ENCODE peak calls at places on chromosomes 7 and 10, in four cellular contexts. M, Q, A and K are unnamed samples.

GRCh38 chr7:805261-805660 is 27.0 kb upstream of the SUN1 start:
- DNase-seq in M (no peak), Q (peak; percentile 81), A (no peak), K (peak; percentile 89)

GRCh38 chr10:25982107-25982506 is 48.1 kb downstream of the MYO3A start:
- DNase-seq in M (no peak), Q (no peak), A (no peak), K (no peak)

GRCh38 chr10:80195046-80195574 is 10.2 kb downstream of the ANXA11 start:
- DNase-seq in M (no peak), Q (no peak), A (no peak), K (no peak)

GRCh38 chr10:60350400-60350799 is 39.3 kb downstream of the ANK3 start:
- DNase-seq in M (no peak), Q (no peak), A (no peak), K (no peak)

GRCh38 chr7:33072471-33072870 is 9.9 kb upstream of the NT5C3A start:
- DNase-seq in M (no peak), Q (no peak), A (no peak), K (no peak)

GRCh38 chr10:116753759-116754158 is 11.4 kb upstream of the HSPA12A start:
- DNase-seq in M (no peak), Q (no peak), A (no peak), K (no peak)

GRCh38 chr7:137626469-137627067 is 220.2 kb downstream of the DGKI start:
- DNase-seq in M (peak; percentile 86), Q (peak; percentile 28), A (no peak), K (peak; percentile 38)

GRCh38 chr7:93036807-93037206 is 81.0 kb downstream of the SAMD9 start:
- DNase-seq in M (no peak), Q (no peak), A (no peak), K (no peak)

GRCh38 chr7:29881724-29882123 is 75.4 kb downstream of the WIPF3 start:
- DNase-seq in M (no peak), Q (no peak), A (no peak), K (no peak)

GRCh38 chr10:110207805-110208613 is 604 bp downstream of the MXI1 start:
- DNase-seq in M (peak; percentile 38), Q (peak; percentile 53), A (no peak), K (peak; percentile 63)

GRCh38 chr10:52642208-52642607 is 130.4 kb downstream of the MBL2 start:
- DNase-seq in M (no peak), Q (no peak), A (no peak), K (no peak)

GRCh38 chr10:1284076-1284475 is 227.9 kb downstream of the WDR37 start:
- DNase-seq in M (no peak), Q (no peak), A (no peak), K (no peak)

GRCh38 chr7:104971290-104972071 is 42.5 kb upstream of the KMT2E start:
- DNase-seq in M (no peak), Q (peak; percentile 66), A (no peak), K (peak; percentile 70)

GRCh38 chr7:152583006-152583405 is 92.9 kb downstream of the XRCC2 start:
- DNase-seq in M (no peak), Q (no peak), A (no peak), K (no peak)

GRCh38 chr7:6159097-6159483 is 113.3 kb downstream of the CYTH3 start:
- DNase-seq in M (no peak), Q (no peak), A (no peak), K (no peak)

GRCh38 chr7:156080596-156080995 is 268.3 kb upstream of the SHH start:
- DNase-seq in M (no peak), Q (no peak), A (no peak), K (no peak)

GRCh38 chr10:1240341-1240775 is 184.2 kb downstream of the WDR37 start:
- DNase-seq in M (no peak), Q (peak; percentile 12), A (no peak), K (no peak)

GRCh38 chr10:29011511-29011910 is 277.4 kb upstream of the LYZL1 start:
- DNase-seq in M (no peak), Q (no peak), A (no peak), K (no peak)

GRCh38 chr7:105011771-105012502 is 2.1 kb upstream of the KMT2E start:
- DNase-seq in M (no peak), Q (peak; percentile 48), A (no peak), K (no peak)